ENCODE peak calls at places on chromosomes 7 and 10, in seven cellular contexts. O is GM23338, G is HCT116, W is neural progenitor cell, N is MM.1S, Y is hepatocyte, I is SK-N-SH. P is an unnamed sample.

GRCh38 chr7:90769036-90769435 is 172.9 kb downstream of the CDK14 start:
- DNase-seq in I (no peak), Y (no peak), N (no peak), G (no peak), O (no peak), W (no peak), P (no peak)

GRCh38 chr10:4943821-4944220 is 19.4 kb upstream of the AKR1C1 start:
- DNase-seq in O (no peak), G (no peak), W (no peak), I (no peak), N (no peak), Y (no peak), P (no peak)

GRCh38 chr10:11673346-11674330 is 62.2 kb upstream of the USP6NL start:
- DNase-seq in I (no peak), G (no peak), Y (no peak), N (no peak), W (no peak), O (no peak), P (no peak)

GRCh38 chr7:47635091-47636090 is 53.5 kb upstream of the TNS3 start:
- DNase-seq in I (peak), O (peak), N (no peak), Y (peak), W (peak), G (no peak), P (peak)

GRCh38 chr10:58275908-58276307 is 6.9 kb downstream of the CISD1 start:
- DNase-seq in G (no peak), I (no peak), Y (peak), O (no peak), W (peak), N (no peak), P (no peak)

GRCh38 chr7:158944195-158944594 is 87.8 kb downstream of the DYNC2I1 start:
- DNase-seq in W (no peak), O (no peak), N (no peak), G (no peak), I (no peak), Y (no peak), P (no peak)

GRCh38 chr10:63369711-63370110 is 96.1 kb downstream of the JMJD1C start:
- DNase-seq in I (no peak), G (no peak), W (no peak), O (no peak), Y (no peak), N (no peak), P (no peak)

GRCh38 chr10:43461950-43462349 is 25.0 kb downstream of the ZNF487 start:
- DNase-seq in Y (peak), N (peak), G (peak), O (peak), W (peak), I (peak), P (peak)

GRCh38 chr7:90853205-90853604 is 257.1 kb downstream of the CDK14 start:
- DNase-seq in I (no peak), W (no peak), G (no peak), N (peak), Y (no peak), O (no peak), P (no peak)

GRCh38 chr10:102422586-102423129 is 2.0 kb downstream of the FBXL15 start:
- DNase-seq in O (peak), Y (peak), I (peak), N (peak), G (peak), W (peak), P (peak)
- TF ChIP-seq EZH2phosphoT487 in O (no peak), Y (no peak), I (no peak), N (no peak), G (no peak), W (no peak), P (no peak)

DNA sequence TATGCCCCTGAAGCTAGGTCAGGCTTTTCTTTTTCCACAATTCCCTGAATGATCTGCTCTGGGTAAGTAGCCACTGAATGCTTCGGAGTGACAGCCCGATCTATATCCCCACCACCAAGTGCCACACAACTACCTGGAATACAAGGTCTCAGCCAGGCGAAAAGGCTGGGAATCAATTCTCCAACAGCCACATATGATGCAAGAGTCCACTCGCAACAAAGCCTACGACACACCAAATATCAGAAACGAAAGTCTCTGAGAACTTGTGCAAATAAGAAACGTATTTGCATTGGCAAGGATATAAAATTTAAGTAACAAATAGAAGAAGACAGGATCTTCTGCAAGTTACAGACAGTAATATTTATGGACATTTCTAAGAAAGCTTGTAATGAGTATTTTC is 5.7 kb downstream of the HIPK2 start:
- DNase-seq in W (no peak), G (no peak), Y (no peak), N (no peak), I (no peak), O (no peak), P (peak)
- TF ChIP-seq EZH2phosphoT487 in W (no peak), G (no peak), Y (no peak), N (no peak), I (no peak), O (no peak), P (no peak)

GRCh38 chr7:114554781-114555537 is 140.3 kb downstream of the FOXP2 start:
- DNase-seq in Y (no peak), W (no peak), G (peak), I (no peak), N (no peak), O (no peak), P (peak)
- TF ChIP-seq EZH2phosphoT487 in Y (no peak), W (no peak), G (no peak), I (no peak), N (no peak), O (no peak), P (no peak)

GRCh38 chr7:27605283-27605682 is 57.4 kb downstream of the HIBADH start:
- DNase-seq in G (no peak), I (no peak), O (peak), Y (no peak), N (no peak), W (no peak), P (no peak)

GRCh38 chr7:27606270-27607209 is 56.1 kb downstream of the HIBADH start:
- DNase-seq in W (no peak), Y (peak), G (no peak), N (no peak), I (no peak), O (no peak), P (peak)

GRCh38 chr7:27603813-27604212 is 58.9 kb downstream of the HIBADH start:
- DNase-seq in W (peak), O (peak), Y (no peak), I (no peak), G (no peak), N (no peak), P (no peak)

GRCh38 chr7:27607210-27607606 is 55.5 kb downstream of the HIBADH start:
- DNase-seq in W (no peak), N (no peak), I (no peak), Y (no peak), O (no peak), G (no peak), P (no peak)

DNA sequence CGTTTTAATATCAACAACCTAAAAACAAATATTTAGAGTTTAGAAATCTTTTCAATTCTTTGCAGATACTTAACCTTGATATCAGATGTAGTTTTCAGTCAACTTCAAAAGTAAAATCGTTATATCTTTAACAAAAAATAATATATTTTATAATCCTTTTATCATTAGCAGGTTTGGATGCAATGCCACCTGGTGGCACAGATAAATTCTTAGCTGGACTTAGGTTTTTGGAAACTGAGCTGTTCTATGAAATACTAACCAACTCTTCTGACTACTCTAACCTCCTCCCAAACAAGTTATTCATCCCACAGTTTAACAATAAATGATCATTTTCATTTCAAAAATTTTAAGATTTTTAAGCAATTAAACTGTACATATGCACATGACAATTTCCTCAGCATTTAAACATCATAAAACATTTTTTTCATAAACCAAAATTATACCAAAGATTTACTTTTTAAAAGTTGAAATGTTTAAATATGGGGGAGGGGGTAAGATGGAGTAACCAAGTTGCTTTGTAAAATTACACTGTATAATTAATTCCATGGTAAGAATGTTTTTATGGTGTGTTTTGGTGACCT is 56.9 kb downstream of the HIBADH start:
- DNase-seq in N (peak), Y (peak), W (peak), O (peak), I (no peak), G (no peak), P (peak)
- TF ChIP-seq EZH2phosphoT487 in N (no peak), Y (no peak), W (no peak), O (no peak), I (no peak), G (no peak), P (no peak)

DNA sequence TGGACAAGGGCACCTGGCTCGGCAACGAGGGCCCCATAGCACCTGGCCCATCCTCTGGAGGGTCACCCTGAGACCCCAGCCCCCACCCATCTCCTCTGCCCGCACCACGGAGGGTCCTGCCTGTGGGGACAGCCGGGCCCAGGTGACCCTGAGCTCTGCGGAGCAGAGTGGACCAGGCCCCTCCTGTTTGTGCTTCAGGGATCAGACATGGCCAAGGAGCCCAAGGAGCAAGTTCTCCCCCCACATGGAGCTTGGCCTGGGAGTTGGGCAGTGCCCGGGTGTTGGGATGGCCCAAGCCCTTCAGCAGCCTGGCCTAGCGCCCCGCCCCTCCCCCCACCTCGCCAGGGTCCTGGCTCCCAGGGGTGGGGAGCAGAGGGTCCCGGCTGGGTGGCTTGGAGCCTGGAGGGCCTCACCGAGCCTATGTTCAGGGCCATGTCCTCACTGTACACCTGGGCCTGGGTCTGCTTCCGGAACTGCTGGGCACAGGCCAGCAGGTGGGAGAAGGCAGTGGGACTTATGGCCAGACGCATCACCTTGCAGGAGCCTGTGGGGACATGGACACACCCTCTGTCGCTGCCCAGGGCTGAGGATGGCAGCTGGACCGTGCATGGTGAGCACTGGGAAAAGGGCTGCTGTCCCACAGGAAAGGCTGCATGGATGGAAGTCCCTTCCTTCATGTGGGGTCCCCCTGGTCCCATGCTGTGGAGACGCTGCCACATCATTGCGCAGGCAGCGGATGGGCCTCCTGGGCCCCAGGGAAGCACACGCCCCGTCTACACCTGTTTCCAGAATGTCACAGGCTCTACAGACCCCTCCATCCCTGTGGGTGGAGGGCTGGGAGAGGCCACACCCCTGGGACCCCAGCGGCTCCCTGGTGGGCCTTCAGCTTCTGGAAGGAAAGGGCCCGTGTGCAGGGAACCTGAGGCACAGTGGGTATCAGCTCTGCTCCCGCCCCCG is 49.2 kb upstream of the NKX6-2 start:
- DNase-seq in O (no peak), N (no peak), I (no peak), W (no peak), G (no peak), Y (no peak), P (no peak)
- TF ChIP-seq EZH2phosphoT487 in O (no peak), N (no peak), I (no peak), W (no peak), G (no peak), Y (no peak), P (no peak)

GRCh38 chr10:116444527-116445142 is 17.0 kb downstream of the PNLIPRP3 start:
- DNase-seq in Y (peak), I (peak), O (peak), W (peak), G (peak), N (peak), P (peak)
- TF ChIP-seq EZH2phosphoT487 in Y (no peak), I (no peak), O (no peak), W (no peak), G (no peak), N (no peak), P (no peak)

DNA sequence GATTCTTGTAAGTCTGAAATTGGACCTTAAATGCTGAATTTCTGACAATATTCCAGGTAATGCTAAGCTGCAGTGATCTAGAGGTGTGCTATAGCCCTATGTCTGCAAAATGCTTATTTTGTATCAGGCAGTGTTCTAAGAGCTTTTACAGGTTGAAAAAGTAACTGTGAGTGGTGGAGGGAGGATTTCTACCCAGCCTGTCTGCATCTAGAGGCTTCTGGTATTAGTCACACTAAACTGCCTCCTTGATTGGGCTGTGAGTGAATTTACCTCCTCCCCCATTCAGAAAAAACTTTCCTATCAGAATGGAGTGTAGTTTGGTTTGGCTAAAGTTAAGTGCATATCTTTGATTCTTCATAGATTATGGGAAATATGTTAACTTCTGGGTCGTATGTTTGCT is 56.8 kb downstream of the BBS9 start:
- DNase-seq in G (no peak), N (no peak), W (peak), I (no peak), O (peak), Y (no peak), P (peak)
- TF ChIP-seq EZH2phosphoT487 in G (no peak), N (no peak), W (no peak), I (no peak), O (no peak), Y (no peak), P (no peak)

DNA sequence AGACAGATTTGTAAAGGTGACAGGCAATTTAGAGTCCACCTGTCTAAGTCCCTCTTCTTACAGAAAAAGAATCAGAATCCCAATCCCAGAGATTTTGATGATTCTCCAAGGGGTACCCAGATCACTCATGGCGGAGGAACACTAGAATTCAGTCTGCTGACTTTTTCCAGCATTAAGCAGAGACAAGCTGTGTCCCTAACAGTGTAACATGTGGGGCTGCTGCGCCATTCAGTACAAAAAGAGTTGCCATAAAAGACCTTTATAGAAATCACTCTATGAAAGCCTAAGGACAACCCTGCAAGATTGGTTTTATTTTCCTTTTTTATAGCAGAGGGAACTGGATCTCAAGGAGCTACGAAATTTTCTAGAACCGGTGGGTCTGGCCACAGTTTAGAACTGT is 576 bp downstream of the GIMAP7 start:
- DNase-seq in W (no peak), Y (no peak), O (no peak), G (no peak), I (no peak), N (no peak), P (no peak)
- TF ChIP-seq EZH2phosphoT487 in W (no peak), Y (no peak), O (no peak), G (no peak), I (no peak), N (no peak), P (no peak)

P was measured in PC-3.